ENCODE peak calls at places on chromosomes 3 and 15, in four cellular contexts. One of them, this sample, is unnamed.
A peak's percentile ranks its signal among the peaks of the same experiment; 100 is the strongest.

GRCh38 chr3:9732080-9732752 is 681 bp downstream of the BRPF1 start:
- DNase-seq in astrocyte: no peak
- DNase-seq in stimulated activated CD4-positive, alpha-beta T cell treated with anti-CD3 and anti-CD28 coated beads, Interleukin-2, amount 100 ng/mL, for 48 hours: no peak
- DNase-seq in activated T-helper 9 cell treated with anti-CD3 and anti-CD28 coated beads, Interleukin-2, amount 50 U/mL, for 16 hours: no peak
- DNase-seq in this sample: peak; percentile 21

GRCh38 chr3:11096266-11097135 is 57.8 kb upstream of the HRH1 start:
- DNase-seq in astrocyte: peak; percentile 87
- DNase-seq in stimulated activated CD4-positive, alpha-beta T cell treated with anti-CD3 and anti-CD28 coated beads, Interleukin-2, amount 100 ng/mL, for 48 hours: peak; percentile 68
- DNase-seq in activated T-helper 9 cell treated with anti-CD3 and anti-CD28 coated beads, Interleukin-2, amount 50 U/mL, for 16 hours: peak; percentile 42
- DNase-seq in this sample: peak; percentile 94

GRCh38 chr3:129184396-129184656 is 630 bp upstream of the CNBP start:
- DNase-seq in astrocyte: no peak
- DNase-seq in stimulated activated CD4-positive, alpha-beta T cell treated with anti-CD3 and anti-CD28 coated beads, Interleukin-2, amount 100 ng/mL, for 48 hours: no peak
- DNase-seq in activated T-helper 9 cell treated with anti-CD3 and anti-CD28 coated beads, Interleukin-2, amount 50 U/mL, for 16 hours: no peak
- DNase-seq in this sample: peak; percentile 31

GRCh38 chr3:169026543-169027181 is 636.9 kb downstream of the MECOM start:
- DNase-seq in astrocyte: peak; percentile 96
- DNase-seq in stimulated activated CD4-positive, alpha-beta T cell treated with anti-CD3 and anti-CD28 coated beads, Interleukin-2, amount 100 ng/mL, for 48 hours: no peak
- DNase-seq in activated T-helper 9 cell treated with anti-CD3 and anti-CD28 coated beads, Interleukin-2, amount 50 U/mL, for 16 hours: no peak
- DNase-seq in this sample: peak; percentile 92

GRCh38 chr3:136464502-136464901 is 214.4 kb downstream of the PCCB start:
- DNase-seq in astrocyte: peak; percentile 47
- DNase-seq in stimulated activated CD4-positive, alpha-beta T cell treated with anti-CD3 and anti-CD28 coated beads, Interleukin-2, amount 100 ng/mL, for 48 hours: no peak
- DNase-seq in activated T-helper 9 cell treated with anti-CD3 and anti-CD28 coated beads, Interleukin-2, amount 50 U/mL, for 16 hours: no peak
- DNase-seq in this sample: peak; percentile 84

GRCh38 chr3:195072916-195073564 is 197.9 kb downstream of the XXYLT1 start:
- DNase-seq in astrocyte: no peak
- DNase-seq in stimulated activated CD4-positive, alpha-beta T cell treated with anti-CD3 and anti-CD28 coated beads, Interleukin-2, amount 100 ng/mL, for 48 hours: no peak
- DNase-seq in activated T-helper 9 cell treated with anti-CD3 and anti-CD28 coated beads, Interleukin-2, amount 50 U/mL, for 16 hours: no peak
- DNase-seq in this sample: no peak

GRCh38 chr3:10758304-10759037 is 57.6 kb upstream of the SLC6A11 start:
- DNase-seq in astrocyte: peak; percentile 40
- DNase-seq in stimulated activated CD4-positive, alpha-beta T cell treated with anti-CD3 and anti-CD28 coated beads, Interleukin-2, amount 100 ng/mL, for 48 hours: peak; percentile 47
- DNase-seq in activated T-helper 9 cell treated with anti-CD3 and anti-CD28 coated beads, Interleukin-2, amount 50 U/mL, for 16 hours: peak; percentile 4
- DNase-seq in this sample: peak; percentile 75

GRCh38 chr15:78087944-78088772 is 4.2 kb upstream of the SH2D7 start:
- DNase-seq in astrocyte: no peak
- DNase-seq in stimulated activated CD4-positive, alpha-beta T cell treated with anti-CD3 and anti-CD28 coated beads, Interleukin-2, amount 100 ng/mL, for 48 hours: no peak
- DNase-seq in activated T-helper 9 cell treated with anti-CD3 and anti-CD28 coated beads, Interleukin-2, amount 50 U/mL, for 16 hours: no peak
- DNase-seq in this sample: no peak

GRCh38 chr3:71062920-71063767 is 520.4 kb downstream of the FOXP1 start:
- DNase-seq in astrocyte: peak; percentile 57
- DNase-seq in stimulated activated CD4-positive, alpha-beta T cell treated with anti-CD3 and anti-CD28 coated beads, Interleukin-2, amount 100 ng/mL, for 48 hours: no peak
- DNase-seq in activated T-helper 9 cell treated with anti-CD3 and anti-CD28 coated beads, Interleukin-2, amount 50 U/mL, for 16 hours: no peak
- DNase-seq in this sample: peak; percentile 60

GRCh38 chr15:43270676-43271306 is 4.1 kb upstream of the TGM5 start:
- DNase-seq in astrocyte: no peak
- DNase-seq in stimulated activated CD4-positive, alpha-beta T cell treated with anti-CD3 and anti-CD28 coated beads, Interleukin-2, amount 100 ng/mL, for 48 hours: no peak
- DNase-seq in activated T-helper 9 cell treated with anti-CD3 and anti-CD28 coated beads, Interleukin-2, amount 50 U/mL, for 16 hours: no peak
- DNase-seq in this sample: no peak

GRCh38 chr15:51737538-51738305 is at the start of gene LYSMD2:
- DNase-seq in astrocyte: no peak
- DNase-seq in stimulated activated CD4-positive, alpha-beta T cell treated with anti-CD3 and anti-CD28 coated beads, Interleukin-2, amount 100 ng/mL, for 48 hours: peak; percentile 56
- DNase-seq in activated T-helper 9 cell treated with anti-CD3 and anti-CD28 coated beads, Interleukin-2, amount 50 U/mL, for 16 hours: peak; percentile 63
- DNase-seq in this sample: peak; percentile 77

GRCh38 chr3:137020315-137020714 is 62.5 kb downstream of the IL20RB start:
- DNase-seq in astrocyte: no peak
- DNase-seq in stimulated activated CD4-positive, alpha-beta T cell treated with anti-CD3 and anti-CD28 coated beads, Interleukin-2, amount 100 ng/mL, for 48 hours: no peak
- DNase-seq in activated T-helper 9 cell treated with anti-CD3 and anti-CD28 coated beads, Interleukin-2, amount 50 U/mL, for 16 hours: no peak
- DNase-seq in this sample: no peak

GRCh38 chr3:175346573-175347356 is 487.6 kb downstream of the NAALADL2 start:
- DNase-seq in astrocyte: peak; percentile 97
- DNase-seq in stimulated activated CD4-positive, alpha-beta T cell treated with anti-CD3 and anti-CD28 coated beads, Interleukin-2, amount 100 ng/mL, for 48 hours: no peak
- DNase-seq in activated T-helper 9 cell treated with anti-CD3 and anti-CD28 coated beads, Interleukin-2, amount 50 U/mL, for 16 hours: no peak
- DNase-seq in this sample: peak; percentile 96

GRCh38 chr3:32703491-32703968 is 18.5 kb downstream of the CNOT10 start:
- DNase-seq in astrocyte: no peak
- DNase-seq in stimulated activated CD4-positive, alpha-beta T cell treated with anti-CD3 and anti-CD28 coated beads, Interleukin-2, amount 100 ng/mL, for 48 hours: no peak
- DNase-seq in activated T-helper 9 cell treated with anti-CD3 and anti-CD28 coated beads, Interleukin-2, amount 50 U/mL, for 16 hours: no peak
- DNase-seq in this sample: peak; percentile 53

GRCh38 chr3:15918988-15919387 is 121.2 kb upstream of the ANKRD28 start:
- DNase-seq in astrocyte: no peak
- DNase-seq in stimulated activated CD4-positive, alpha-beta T cell treated with anti-CD3 and anti-CD28 coated beads, Interleukin-2, amount 100 ng/mL, for 48 hours: no peak
- DNase-seq in activated T-helper 9 cell treated with anti-CD3 and anti-CD28 coated beads, Interleukin-2, amount 50 U/mL, for 16 hours: no peak
- DNase-seq in this sample: no peak

GRCh38 chr15:70974004-70974832 is 81.6 kb downstream of the LRRC49 start:
- DNase-seq in astrocyte: peak; percentile 54
- DNase-seq in stimulated activated CD4-positive, alpha-beta T cell treated with anti-CD3 and anti-CD28 coated beads, Interleukin-2, amount 100 ng/mL, for 48 hours: no peak
- DNase-seq in activated T-helper 9 cell treated with anti-CD3 and anti-CD28 coated beads, Interleukin-2, amount 50 U/mL, for 16 hours: no peak
- DNase-seq in this sample: peak; percentile 71

GRCh38 chr3:188191460-188191859 is 37.5 kb downstream of the LPP start:
- DNase-seq in astrocyte: no peak
- DNase-seq in stimulated activated CD4-positive, alpha-beta T cell treated with anti-CD3 and anti-CD28 coated beads, Interleukin-2, amount 100 ng/mL, for 48 hours: no peak
- DNase-seq in activated T-helper 9 cell treated with anti-CD3 and anti-CD28 coated beads, Interleukin-2, amount 50 U/mL, for 16 hours: no peak
- DNase-seq in this sample: no peak

This sample was measured in EH.